ENCODE peak calls at places on chromosomes 16 and 17, in four cellular contexts. G is PC-3, Q is body of pancreas, X is AG04450. P is an unnamed sample.

GRCh38 chr17:28492352-28493310 is 13.5 kb upstream of the FOXN1 start:
- DNase-seq in G (no peak), Q (no peak), X (no peak), P (no peak)

GRCh38 chr17:66724581-66725341 is 110.2 kb upstream of the CACNG5 start:
- DNase-seq in G (peak), Q (peak), X (no peak), P (no peak)

GRCh38 chr17:48160177-48160967 is 52.8 kb downstream of the SNX11 start:
- DNase-seq in G (no peak), Q (peak), X (no peak), P (no peak)

GRCh38 chr17:9002236-9002609 is 19.1 kb upstream of the NTN1 start:
- DNase-seq in G (no peak), Q (no peak), X (no peak), P (no peak)

GRCh38 chr17:75475144-75475835 is 18.9 kb downstream of the TMEM94 start:
- DNase-seq in G (no peak), Q (no peak), X (no peak), P (no peak)

GRCh38 chr17:45431531-45432404 is 902 bp downstream of the ARHGAP27 start:
- DNase-seq in G (peak), Q (peak), X (no peak), P (peak)

GRCh38 chr17:79280822-79281572 is 206.4 kb downstream of the ENGASE start:
- DNase-seq in G (no peak), Q (no peak), X (no peak), P (no peak)

GRCh38 chr16:64174327-64174726 is 947.5 kb downstream of the CDH11 start:
- DNase-seq in G (no peak), Q (no peak), X (no peak), P (no peak)

GRCh38 chr17:70137451-70138230 is 31.7 kb upstream of the KCNJ2 start:
- DNase-seq in G (peak), Q (peak), X (peak), P (no peak)

GRCh38 chr16:83138976-83139690 is 512.4 kb downstream of the CDH13 start:
- DNase-seq in G (no peak), Q (no peak), X (peak), P (no peak)

GRCh38 chr16:49652441-49653175 is 203.3 kb downstream of the ZNF423 start:
- DNase-seq in G (no peak), Q (no peak), X (no peak), P (no peak)

GRCh38 chr17:22142091-22142490 is 449.8 kb downstream of the KCNJ18 start:
- DNase-seq in G (no peak), Q (no peak), X (no peak), P (no peak)

GRCh38 chr16:17483266-17483864 is 12.6 kb upstream of the XYLT1 start:
- DNase-seq in G (no peak), Q (no peak), X (no peak), P (no peak)

GRCh38 chr17:60158751-60159478 is 9.1 kb downstream of the CA4 start:
- DNase-seq in G (no peak), Q (no peak), X (no peak), P (no peak)

GRCh38 chr17:49739662-49740271 is 24.2 kb downstream of the FAM117A start:
- DNase-seq in G (no peak), Q (peak), X (no peak), P (no peak)

GRCh38 chr16:19123535-19124178 is 9.9 kb downstream of the ITPRIPL2 start:
- DNase-seq in G (peak), Q (peak), X (no peak), P (no peak)

GRCh38 chr17:50604470-50604869 is 30.2 kb upstream of the ABCC3 start:
- DNase-seq in G (no peak), Q (peak), X (no peak), P (no peak)

GRCh38 chr17:33816842-33817241 is 438.2 kb upstream of the CCL2 start:
- DNase-seq in G (no peak), Q (no peak), X (no peak), P (no peak)

GRCh38 chr16:6841392-6841791 is 491.3 kb upstream of the RBFOX1 start:
- DNase-seq in G (no peak), Q (no peak), X (no peak), P (no peak)

GRCh38 chr17:30031214-30031869 is 85.3 kb upstream of the NSRP1 start:
- DNase-seq in G (no peak), Q (no peak), X (no peak), P (no peak)

GRCh38 chr17:27293898-27294688 is at the start of gene WSB1:
- DNase-seq in G (peak), Q (peak), X (peak), P (peak)
- TF ChIP-seq CTCF in G (no peak), Q (no peak), X (no peak), P (no peak)

DNA sequence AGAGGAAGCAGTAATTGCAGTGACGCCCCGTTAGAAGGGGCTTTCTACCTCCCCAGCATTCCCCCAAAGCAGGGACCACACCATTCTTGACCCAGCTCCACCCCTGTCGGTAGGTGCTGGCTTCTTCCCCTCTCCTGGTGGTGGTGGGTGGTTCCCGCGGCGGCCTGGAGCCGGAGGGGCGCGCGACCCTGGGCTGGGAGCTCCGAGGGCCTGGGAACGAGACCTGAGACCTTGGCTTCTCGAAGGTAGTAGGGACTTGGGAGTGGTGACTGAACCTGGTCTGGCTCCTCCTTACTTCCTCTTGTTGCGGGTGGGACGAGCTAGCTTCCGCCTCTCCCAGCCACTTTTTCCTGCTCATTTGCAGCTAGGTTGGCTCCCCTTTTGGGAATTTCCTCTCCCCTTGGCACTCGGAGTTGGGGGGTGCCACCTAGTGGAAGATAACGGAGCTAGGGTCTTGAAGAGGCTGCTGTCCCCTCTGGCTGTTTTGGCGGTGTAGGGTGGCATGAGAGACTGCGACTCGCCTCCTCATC is 460 bp downstream of the GRN start:
- DNase-seq in G (peak), Q (peak), X (no peak), P (peak)
- TF ChIP-seq CTCF in G (peak), Q (no peak), X (peak), P (peak)

GRCh38 chr16:13540771-13541170 is 379.2 kb upstream of the ERCC4 start:
- DNase-seq in G (no peak), Q (no peak), X (no peak), P (no peak)

GRCh38 chr16:13543850-13544249 is 376.1 kb upstream of the ERCC4 start:
- DNase-seq in G (no peak), Q (no peak), X (no peak), P (no peak)

DNA sequence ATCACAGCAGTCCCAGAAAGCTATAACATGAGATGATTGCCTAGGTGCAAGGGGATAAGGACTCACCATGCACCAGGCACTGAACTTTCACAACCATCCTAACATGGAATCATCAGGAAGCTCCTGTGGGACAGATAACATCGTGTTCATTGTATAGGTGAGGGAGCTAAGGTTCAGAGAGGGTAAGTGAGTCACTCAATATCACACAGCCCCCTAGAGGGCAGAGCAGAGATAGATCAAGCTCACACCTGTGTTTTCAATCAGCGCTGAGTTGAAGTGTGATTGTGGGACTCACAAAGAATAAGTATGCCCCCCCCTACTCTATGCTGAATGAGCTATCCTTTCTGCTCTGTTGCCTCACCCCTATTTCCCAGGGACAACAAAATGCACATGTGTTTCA is 377.7 kb upstream of the ERCC4 start:
- DNase-seq in G (no peak), Q (no peak), X (no peak), P (no peak)
- TF ChIP-seq CTCF in G (no peak), Q (no peak), X (no peak), P (no peak)

DNA sequence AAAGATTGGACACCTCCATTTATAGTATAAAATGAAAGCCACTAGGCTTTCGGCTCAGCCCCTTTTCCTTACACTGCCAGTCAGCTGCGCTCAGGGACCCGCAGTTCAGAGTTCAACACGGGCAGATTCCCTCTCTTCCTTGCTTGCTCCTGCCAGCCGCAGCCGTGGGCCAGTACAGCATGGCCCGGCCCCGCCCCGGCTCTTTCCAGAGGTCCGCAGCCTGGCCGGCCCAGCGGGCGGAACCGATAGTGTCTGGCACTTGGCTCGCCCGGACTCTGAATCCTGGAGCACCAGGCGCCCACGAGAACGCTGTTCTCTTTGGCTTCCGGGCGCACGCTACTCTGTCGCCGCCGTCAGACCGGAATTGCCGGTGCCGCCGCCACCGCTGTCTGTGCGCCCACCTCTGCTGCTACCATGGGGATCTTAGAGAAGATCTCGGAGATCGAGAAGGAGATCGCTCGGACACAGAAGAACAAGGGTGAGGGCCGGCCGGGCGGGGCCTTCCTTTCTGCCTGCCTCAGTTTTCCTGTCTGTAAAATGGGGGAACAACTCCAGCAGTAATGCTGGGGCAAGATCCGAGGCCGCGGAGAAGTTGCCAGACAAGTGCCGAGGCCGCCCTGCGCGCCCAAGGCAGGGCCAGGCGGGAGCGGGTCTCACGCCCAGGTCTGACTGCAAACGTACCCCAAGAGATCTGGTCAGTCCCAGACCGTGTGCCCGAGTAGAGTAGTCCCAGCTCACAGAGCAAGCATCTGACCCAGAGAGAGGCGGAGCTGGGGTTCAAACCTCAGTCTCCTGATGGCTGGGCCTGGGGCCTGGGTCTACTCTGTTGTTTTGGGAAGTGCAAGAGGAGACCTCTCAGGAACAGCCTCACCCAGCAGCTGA is at the start of gene DRG2:
- DNase-seq in G (peak), Q (peak), X (peak), P (peak)
- TF ChIP-seq CTCF in G (no peak), Q (no peak), X (no peak), P (no peak)

GRCh38 chr16:715448-716249 is 731 bp downstream of the METRN start:
- DNase-seq in G (no peak), Q (no peak), X (no peak), P (peak)
- TF ChIP-seq CTCF in G (no peak), Q (peak), X (no peak), P (no peak)